ENCODE peak calls at places on chromosomes 16 and 17, in eight cellular contexts. T, V, O, Y, C, K, P and L are unnamed samples.

GRCh38 chr17:10754109-10754508 is 24.3 kb upstream of the TMEM220 start:
- DNase-seq in P (no peak), C (peak; percentile 30), T (no peak), Y (peak; percentile 14), V (no peak), K (peak; percentile 44), O (peak; percentile 44), L (no peak)

GRCh38 chr16:68901910-68902309 is 58.6 kb downstream of the TANGO6 start:
- DNase-seq in C (no peak), T (no peak), Y (no peak), V (no peak), K (no peak), O (no peak), P (no peak), L (no peak)

GRCh38 chr16:12572316-12572985 is 231.2 kb downstream of the CPPED1 start:
- DNase-seq in V (no peak), T (no peak), O (no peak), P (no peak), K (no peak), Y (no peak), C (no peak), L (peak; percentile 34)

GRCh38 chr17:82734987-82735866 is at the start of gene FN3K:
- DNase-seq in Y (no peak), C (peak; percentile 62), V (peak; percentile 71), P (peak; percentile 78), K (peak; percentile 36), T (peak; percentile 66), O (peak; percentile 81), L (peak; percentile 78)

GRCh38 chr16:49547448-49547847 is 173.8 kb downstream of the C16orf78 start:
- DNase-seq in V (no peak), P (no peak), K (no peak), O (no peak), T (no peak), Y (no peak), C (no peak), L (no peak)

GRCh38 chr16:86387461-86388440 is 122.6 kb upstream of the FOXF1 start:
- DNase-seq in C (no peak), K (no peak), Y (no peak), V (no peak), P (no peak), O (no peak), T (no peak), L (no peak)

GRCh38 chr17:63275968-63276349 is 170.1 kb downstream of the CYB561 start:
- DNase-seq in K (no peak), Y (no peak), O (no peak), V (no peak), C (no peak), P (no peak), T (no peak), L (no peak)

GRCh38 chr17:72603346-72604242 is 482.8 kb downstream of the SOX9 start:
- DNase-seq in V (no peak), T (no peak), P (no peak), K (no peak), O (no peak), C (no peak), Y (peak; percentile 46), L (no peak)

GRCh38 chr16:49833796-49834195 is 22.1 kb downstream of the ZNF423 start:
- DNase-seq in C (no peak), V (peak; percentile 33), P (peak; percentile 41), T (no peak), K (no peak), O (no peak), Y (no peak), L (no peak)

GRCh38 chr16:86911311-86911999 is 333.1 kb downstream of the FOXL1 start:
- DNase-seq in P (no peak), V (no peak), K (no peak), Y (no peak), T (no peak), O (no peak), C (no peak), L (no peak)

GRCh38 chr17:52148288-52148968 is 10.1 kb downstream of the CA10 start:
- DNase-seq in Y (no peak), P (no peak), V (no peak), O (no peak), K (no peak), C (peak; percentile 35), T (no peak), L (no peak)

GRCh38 chr16:88130681-88131080 is 179.4 kb downstream of the BANP start:
- DNase-seq in T (no peak), Y (no peak), O (no peak), C (no peak), K (no peak), V (no peak), P (no peak), L (no peak)

GRCh38 chr17:72726936-72727335 is 365.6 kb downstream of the SLC39A11 start:
- DNase-seq in Y (peak; percentile 92), T (no peak), V (no peak), O (no peak), C (no peak), K (peak; percentile 77), P (no peak), L (no peak)

GRCh38 chr16:54936979-54937672 is 6.5 kb downstream of the IRX5 start:
- DNase-seq in T (peak; percentile 71), C (no peak), Y (no peak), O (peak; percentile 67), P (no peak), V (no peak), K (peak; percentile 30), L (peak; percentile 83)

GRCh38 chr17:74271902-74272563 is 2.0 kb upstream of the DNAI2 start:
- DNase-seq in C (no peak), T (no peak), K (no peak), O (no peak), Y (no peak), P (peak; percentile 89), V (peak; percentile 82), L (no peak)